ENCODE peak calls at places on chromosomes 4 and X, in eight cellular contexts. R, T, G, A, Q, U, I and H are unnamed samples.

GRCh38 chr4:165592386-165592785 is 213.6 kb downstream of the CPE start:
- DNase-seq in R (peak), T (peak), G (no peak), A (peak), Q (no peak), U (no peak), I (no peak), H (no peak)

GRCh38 chr4:783133-783541 is 42.8 kb downstream of the CPLX1 start:
- DNase-seq in R (no peak), T (no peak), G (no peak), A (no peak), Q (no peak), U (no peak), I (no peak), H (no peak)

GRCh38 chr4:7588002-7588401 is 153.3 kb upstream of the PSAPL1 start:
- DNase-seq in R (no peak), T (no peak), G (no peak), A (no peak), Q (no peak), U (no peak), I (no peak), H (no peak)

GRCh38 chr4:10417720-10418119 is 39.5 kb downstream of the ZNF518B start:
- DNase-seq in R (no peak), T (peak), G (no peak), A (no peak), Q (no peak), U (no peak), I (no peak), H (no peak)

GRCh38 chr4:83022724-83023427 is 12.1 kb upstream of the COPS4 start:
- DNase-seq in R (peak), T (peak), G (no peak), A (peak), Q (no peak), U (no peak), I (no peak), H (no peak)

GRCh38 chrX:19670854-19671620 is 155.7 kb upstream of the MAP3K15 start:
- DNase-seq in R (peak), T (peak), G (peak), A (peak), Q (no peak), U (no peak), I (no peak), H (peak)

GRCh38 chr4:42750091-42750490 is 93.2 kb upstream of the ATP8A1 start:
- DNase-seq in R (no peak), T (no peak), G (no peak), A (peak), Q (no peak), U (no peak), I (no peak), H (no peak)

GRCh38 chrX:7372843-7373525 is 225.0 kb upstream of the PUDP start:
- DNase-seq in R (peak), T (peak), G (no peak), A (peak), Q (no peak), U (no peak), I (no peak), H (peak)

GRCh38 chr4:122252584-122252983 is 100.5 kb downstream of the BLTP1 start:
- DNase-seq in R (no peak), T (no peak), G (no peak), A (no peak), Q (no peak), U (no peak), I (no peak), H (no peak)

GRCh38 chr4:11376571-11376970 is 52.1 kb downstream of the HS3ST1 start:
- DNase-seq in R (no peak), T (no peak), G (no peak), A (no peak), Q (no peak), U (no peak), I (no peak), H (no peak)

GRCh38 chr4:36046026-36046425 is 198.3 kb downstream of the ARAP2 start:
- DNase-seq in R (no peak), T (no peak), G (no peak), A (no peak), Q (no peak), U (no peak), I (no peak), H (no peak)

GRCh38 chr4:119034276-119035008 is 101.2 kb upstream of the MYOZ2 start:
- DNase-seq in R (no peak), T (peak), G (no peak), A (no peak), Q (no peak), U (no peak), I (no peak), H (no peak)

GRCh38 chr4:134544303-134544761 is 342.7 kb upstream of the PABPC4L start:
- DNase-seq in R (no peak), T (peak), G (no peak), A (peak), Q (no peak), U (no peak), I (no peak), H (no peak)

GRCh38 chrX:3141031-3141430 is 99.8 kb downstream of the ARSF start:
- DNase-seq in R (no peak), T (peak), G (no peak), A (peak), Q (no peak), U (no peak), I (no peak), H (no peak)